ENCODE peak calls at places on chromosome 13, in ten cellular contexts. One of them, this sample, is unnamed.

GRCh38 chr13:73767191-73767741 is 366.9 kb downstream of the KLF12 start:
- DNase-seq in neuronal stem cell: peak
- DNase-seq in HL-60: no peak
- DNase-seq in cardiac muscle cell: no peak
- DNase-seq in AG04450: no peak
- DNase-seq in substantia nigra: no peak
- DNase-seq in tibial nerve: no peak
- DNase-seq in breast epithelium: no peak
- DNase-seq in CD4-positive, alpha-beta T cell: no peak
- DNase-seq in aorta: no peak
- DNase-seq in this sample: no peak

GRCh38 chr13:59398127-59398526 is 765.6 kb downstream of the DIAPH3 start:
- DNase-seq in neuronal stem cell: no peak
- DNase-seq in CD4-positive, alpha-beta T cell: no peak
- DNase-seq in HL-60: no peak
- DNase-seq in aorta: no peak
- DNase-seq in tibial nerve: no peak
- DNase-seq in breast epithelium: no peak
- DNase-seq in AG04450: no peak
- DNase-seq in cardiac muscle cell: peak
- DNase-seq in substantia nigra: no peak
- DNase-seq in this sample: no peak

GRCh38 chr13:88068975-88069374 is 397.8 kb downstream of the SLITRK5 start:
- DNase-seq in substantia nigra: no peak
- DNase-seq in AG04450: no peak
- DNase-seq in neuronal stem cell: no peak
- DNase-seq in tibial nerve: no peak
- DNase-seq in HL-60: no peak
- DNase-seq in cardiac muscle cell: no peak
- DNase-seq in breast epithelium: no peak
- DNase-seq in aorta: no peak
- DNase-seq in CD4-positive, alpha-beta T cell: no peak
- DNase-seq in this sample: no peak

GRCh38 chr13:71316964-71317363 is 550.0 kb downstream of the DACH1 start:
- DNase-seq in aorta: no peak
- DNase-seq in neuronal stem cell: no peak
- DNase-seq in breast epithelium: no peak
- DNase-seq in HL-60: no peak
- DNase-seq in AG04450: no peak
- DNase-seq in tibial nerve: no peak
- DNase-seq in cardiac muscle cell: no peak
- DNase-seq in substantia nigra: no peak
- DNase-seq in CD4-positive, alpha-beta T cell: no peak
- DNase-seq in this sample: no peak

GRCh38 chr13:82698941-82699340 is 1183.3 kb downstream of the SLITRK1 start:
- DNase-seq in aorta: no peak
- DNase-seq in substantia nigra: no peak
- DNase-seq in tibial nerve: no peak
- DNase-seq in neuronal stem cell: no peak
- DNase-seq in HL-60: no peak
- DNase-seq in AG04450: no peak
- DNase-seq in breast epithelium: no peak
- DNase-seq in cardiac muscle cell: no peak
- DNase-seq in CD4-positive, alpha-beta T cell: no peak
- DNase-seq in this sample: no peak

GRCh38 chr13:101258071-101258470 is 158.2 kb downstream of the NALCN start:
- DNase-seq in HL-60: peak
- DNase-seq in substantia nigra: no peak
- DNase-seq in breast epithelium: no peak
- DNase-seq in aorta: no peak
- DNase-seq in neuronal stem cell: peak
- DNase-seq in tibial nerve: no peak
- DNase-seq in cardiac muscle cell: peak
- DNase-seq in AG04450: no peak
- DNase-seq in CD4-positive, alpha-beta T cell: no peak
- DNase-seq in this sample: no peak

GRCh38 chr13:27133889-27134288 is 37.7 kb downstream of the USP12 start:
- DNase-seq in breast epithelium: no peak
- DNase-seq in tibial nerve: no peak
- DNase-seq in aorta: no peak
- DNase-seq in neuronal stem cell: no peak
- DNase-seq in HL-60: no peak
- DNase-seq in CD4-positive, alpha-beta T cell: no peak
- DNase-seq in cardiac muscle cell: no peak
- DNase-seq in substantia nigra: no peak
- DNase-seq in AG04450: no peak
- DNase-seq in this sample: no peak

GRCh38 chr13:99431927-99432636 is 69.2 kb upstream of the TM9SF2 start:
- DNase-seq in neuronal stem cell: no peak
- DNase-seq in tibial nerve: no peak
- DNase-seq in breast epithelium: no peak
- DNase-seq in HL-60: peak
- DNase-seq in substantia nigra: no peak
- DNase-seq in aorta: no peak
- DNase-seq in CD4-positive, alpha-beta T cell: no peak
- DNase-seq in AG04450: no peak
- DNase-seq in cardiac muscle cell: no peak
- DNase-seq in this sample: no peak

GRCh38 chr13:79423801-79424642 is 18.0 kb upstream of the RBM26 start:
- DNase-seq in breast epithelium: no peak
- DNase-seq in CD4-positive, alpha-beta T cell: no peak
- DNase-seq in substantia nigra: no peak
- DNase-seq in tibial nerve: no peak
- DNase-seq in HL-60: peak
- DNase-seq in cardiac muscle cell: peak
- DNase-seq in neuronal stem cell: no peak
- DNase-seq in aorta: no peak
- DNase-seq in AG04450: peak
- DNase-seq in this sample: no peak

GRCh38 chr13:43865892-43866291 is 13.6 kb downstream of the CCDC122 start:
- DNase-seq in AG04450: peak
- DNase-seq in CD4-positive, alpha-beta T cell: no peak
- DNase-seq in HL-60: no peak
- DNase-seq in tibial nerve: no peak
- DNase-seq in neuronal stem cell: no peak
- DNase-seq in aorta: no peak
- DNase-seq in breast epithelium: no peak
- DNase-seq in substantia nigra: peak
- DNase-seq in cardiac muscle cell: peak
- DNase-seq in this sample: no peak

GRCh38 chr13:76937416-76937815 is 10.9 kb upstream of the ACOD1 start:
- DNase-seq in tibial nerve: no peak
- DNase-seq in substantia nigra: peak
- DNase-seq in neuronal stem cell: no peak
- DNase-seq in cardiac muscle cell: peak
- DNase-seq in breast epithelium: no peak
- DNase-seq in AG04450: peak
- DNase-seq in aorta: no peak
- DNase-seq in HL-60: no peak
- DNase-seq in CD4-positive, alpha-beta T cell: no peak
- DNase-seq in this sample: no peak

GRCh38 chr13:105847532-105848295 is 687.7 kb downstream of the EFNB2 start:
- DNase-seq in AG04450: no peak
- DNase-seq in cardiac muscle cell: peak
- DNase-seq in aorta: no peak
- DNase-seq in substantia nigra: peak
- DNase-seq in breast epithelium: no peak
- DNase-seq in CD4-positive, alpha-beta T cell: no peak
- DNase-seq in HL-60: no peak
- DNase-seq in tibial nerve: no peak
- DNase-seq in neuronal stem cell: no peak
- DNase-seq in this sample: no peak

GRCh38 chr13:29925457-29925856 is 75.0 kb upstream of the UBL3 start:
- DNase-seq in CD4-positive, alpha-beta T cell: no peak
- DNase-seq in HL-60: peak
- DNase-seq in aorta: peak
- DNase-seq in cardiac muscle cell: peak
- DNase-seq in substantia nigra: peak
- DNase-seq in AG04450: no peak
- DNase-seq in tibial nerve: peak
- DNase-seq in neuronal stem cell: no peak
- DNase-seq in breast epithelium: peak
- DNase-seq in this sample: no peak

GRCh38 chr13:37385248-37385647 is 213.3 kb downstream of the POSTN start:
- DNase-seq in AG04450: no peak
- DNase-seq in aorta: no peak
- DNase-seq in CD4-positive, alpha-beta T cell: no peak
- DNase-seq in HL-60: no peak
- DNase-seq in tibial nerve: no peak
- DNase-seq in substantia nigra: no peak
- DNase-seq in neuronal stem cell: no peak
- DNase-seq in breast epithelium: no peak
- DNase-seq in cardiac muscle cell: no peak
- DNase-seq in this sample: no peak

GRCh38 chr13:41452462-41452861 is 4.9 kb upstream of the RGCC start:
- DNase-seq in substantia nigra: no peak
- DNase-seq in CD4-positive, alpha-beta T cell: no peak
- DNase-seq in tibial nerve: no peak
- DNase-seq in AG04450: no peak
- DNase-seq in breast epithelium: no peak
- DNase-seq in HL-60: no peak
- DNase-seq in cardiac muscle cell: no peak
- DNase-seq in neuronal stem cell: no peak
- DNase-seq in aorta: no peak
- DNase-seq in this sample: no peak

GRCh38 chr13:49435992-49436391 is 7.9 kb downstream of the CAB39L start:
- DNase-seq in breast epithelium: no peak
- DNase-seq in HL-60: no peak
- DNase-seq in substantia nigra: no peak
- DNase-seq in tibial nerve: no peak
- DNase-seq in AG04450: no peak
- DNase-seq in aorta: no peak
- DNase-seq in cardiac muscle cell: peak
- DNase-seq in neuronal stem cell: no peak
- DNase-seq in CD4-positive, alpha-beta T cell: no peak
- DNase-seq in this sample: no peak

GRCh38 chr13:26584713-26585112 is 27.2 kb downstream of the WASF3 start:
- DNase-seq in tibial nerve: no peak
- DNase-seq in CD4-positive, alpha-beta T cell: no peak
- DNase-seq in neuronal stem cell: no peak
- DNase-seq in substantia nigra: no peak
- DNase-seq in aorta: no peak
- DNase-seq in breast epithelium: no peak
- DNase-seq in HL-60: no peak
- DNase-seq in cardiac muscle cell: peak
- DNase-seq in AG04450: no peak
- DNase-seq in this sample: no peak

GRCh38 chr13:29707876-29708543 is 112.5 kb upstream of the SLC7A1 start:
- DNase-seq in breast epithelium: no peak
- DNase-seq in substantia nigra: no peak
- DNase-seq in HL-60: peak
- DNase-seq in cardiac muscle cell: peak
- DNase-seq in neuronal stem cell: peak
- DNase-seq in CD4-positive, alpha-beta T cell: peak
- DNase-seq in aorta: peak
- DNase-seq in AG04450: peak
- DNase-seq in tibial nerve: no peak
- DNase-seq in this sample: no peak

GRCh38 chr13:113411216-113412023 is 41.9 kb downstream of the ADPRHL1 start:
- DNase-seq in CD4-positive, alpha-beta T cell: no peak
- DNase-seq in cardiac muscle cell: peak
- DNase-seq in AG04450: peak
- DNase-seq in HL-60: no peak
- DNase-seq in neuronal stem cell: no peak
- DNase-seq in aorta: peak
- DNase-seq in tibial nerve: no peak
- DNase-seq in breast epithelium: peak
- DNase-seq in substantia nigra: no peak
- DNase-seq in this sample: no peak
- H3K27ac ChIP-seq in CD4-positive, alpha-beta T cell: no peak
- H3K27ac ChIP-seq in cardiac muscle cell: no peak
- H3K27ac ChIP-seq in AG04450: peak
- H3K27ac ChIP-seq in HL-60: no peak
- H3K27ac ChIP-seq in neuronal stem cell: no peak
- H3K27ac ChIP-seq in aorta: peak
- H3K27ac ChIP-seq in tibial nerve: no peak
- H3K27ac ChIP-seq in breast epithelium: peak
- H3K27ac ChIP-seq in substantia nigra: no peak
- H3K27ac ChIP-seq in this sample: no peak

GRCh38 chr13:57582032-57582431 is 49.5 kb upstream of the PCDH17 start:
- DNase-seq in aorta: no peak
- DNase-seq in tibial nerve: no peak
- DNase-seq in neuronal stem cell: no peak
- DNase-seq in CD4-positive, alpha-beta T cell: no peak
- DNase-seq in HL-60: no peak
- DNase-seq in substantia nigra: no peak
- DNase-seq in breast epithelium: no peak
- DNase-seq in cardiac muscle cell: no peak
- DNase-seq in AG04450: no peak
- DNase-seq in this sample: no peak
- H3K27ac ChIP-seq in aorta: no peak
- H3K27ac ChIP-seq in tibial nerve: no peak
- H3K27ac ChIP-seq in neuronal stem cell: no peak
- H3K27ac ChIP-seq in CD4-positive, alpha-beta T cell: no peak
- H3K27ac ChIP-seq in HL-60: no peak
- H3K27ac ChIP-seq in substantia nigra: no peak
- H3K27ac ChIP-seq in breast epithelium: no peak
- H3K27ac ChIP-seq in cardiac muscle cell: no peak
- H3K27ac ChIP-seq in AG04450: no peak
- H3K27ac ChIP-seq in this sample: no peak

GRCh38 chr13:36224730-36225129 is 10.4 kb upstream of the SOHLH2 start:
- DNase-seq in substantia nigra: no peak
- DNase-seq in AG04450: no peak
- DNase-seq in HL-60: no peak
- DNase-seq in aorta: no peak
- DNase-seq in tibial nerve: no peak
- DNase-seq in CD4-positive, alpha-beta T cell: no peak
- DNase-seq in neuronal stem cell: no peak
- DNase-seq in breast epithelium: no peak
- DNase-seq in cardiac muscle cell: no peak
- DNase-seq in this sample: no peak
- H3K27ac ChIP-seq in substantia nigra: no peak
- H3K27ac ChIP-seq in AG04450: no peak
- H3K27ac ChIP-seq in HL-60: no peak
- H3K27ac ChIP-seq in aorta: no peak
- H3K27ac ChIP-seq in tibial nerve: no peak
- H3K27ac ChIP-seq in CD4-positive, alpha-beta T cell: no peak
- H3K27ac ChIP-seq in neuronal stem cell: no peak
- H3K27ac ChIP-seq in breast epithelium: no peak
- H3K27ac ChIP-seq in cardiac muscle cell: no peak
- H3K27ac ChIP-seq in this sample: no peak

DNA sequence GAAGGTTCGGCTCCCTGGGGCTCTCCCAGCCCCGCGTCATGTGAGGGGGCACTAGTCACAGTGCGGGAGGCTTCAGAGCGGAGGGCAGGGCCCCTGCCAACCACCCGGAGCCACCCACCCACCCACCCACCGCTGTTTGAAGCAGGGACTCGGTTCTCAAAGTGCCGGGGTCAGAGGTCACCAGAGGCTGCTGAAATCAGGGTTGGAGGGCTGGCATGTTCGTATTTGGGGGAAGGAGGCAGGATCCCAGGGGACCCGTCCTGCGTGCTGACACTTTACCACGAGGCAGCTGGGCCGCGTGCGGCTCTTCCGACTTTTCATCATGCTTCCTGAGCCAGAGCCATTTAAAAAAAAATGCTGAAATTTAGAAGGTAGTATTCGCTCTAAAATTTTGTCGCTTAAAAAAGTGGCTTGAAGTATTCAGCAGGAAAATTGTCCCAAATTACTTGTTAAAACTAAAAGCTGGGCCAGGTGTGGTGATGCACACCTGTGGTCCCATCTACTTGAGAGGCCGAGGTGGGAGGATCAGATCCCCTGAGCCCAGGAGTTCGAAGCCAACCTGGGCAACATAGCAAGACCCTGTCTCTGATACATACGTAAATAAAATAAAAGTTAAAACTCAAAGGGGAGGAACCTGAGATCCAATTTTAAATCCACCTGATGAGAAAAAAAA is 21.2 kb downstream of the ATP11A start:
- DNase-seq in AG04450: no peak
- DNase-seq in neuronal stem cell: no peak
- DNase-seq in cardiac muscle cell: peak
- DNase-seq in breast epithelium: no peak
- DNase-seq in tibial nerve: no peak
- DNase-seq in HL-60: no peak
- DNase-seq in substantia nigra: no peak
- DNase-seq in CD4-positive, alpha-beta T cell: no peak
- DNase-seq in aorta: peak
- DNase-seq in this sample: no peak
- H3K27ac ChIP-seq in AG04450: peak
- H3K27ac ChIP-seq in neuronal stem cell: peak
- H3K27ac ChIP-seq in cardiac muscle cell: peak
- H3K27ac ChIP-seq in breast epithelium: peak
- H3K27ac ChIP-seq in tibial nerve: peak
- H3K27ac ChIP-seq in HL-60: no peak
- H3K27ac ChIP-seq in substantia nigra: peak
- H3K27ac ChIP-seq in CD4-positive, alpha-beta T cell: no peak
- H3K27ac ChIP-seq in aorta: peak
- H3K27ac ChIP-seq in this sample: peak